ENCODE peak calls at places on chromosomes 6 and 20, in ten cellular contexts. One of them, this sample, is unnamed.

GRCh38 chr6:85756982-85757381 is 114.3 kb upstream of the SYNCRIP start:
- DNase-seq in GM23248: peak; percentile 58
- DNase-seq in Panc1: peak; percentile 5
- DNase-seq in ecto neural progenitor cell: no peak
- DNase-seq in A172: no peak
- DNase-seq in kidney glomerular epithelial cell: peak; percentile 39
- DNase-seq in heart right ventricle: no peak
- DNase-seq in NCI-H1105: peak; percentile 22
- DNase-seq in NCI-H345: no peak
- DNase-seq in renal cortical epithelial cell: peak; percentile 41
- DNase-seq in this sample: peak; percentile 39

GRCh38 chr20:41249781-41250281 is 67.7 kb downstream of the ZHX3 start:
- DNase-seq in renal cortical epithelial cell: peak; percentile 73
- DNase-seq in GM23248: peak; percentile 25
- DNase-seq in A172: peak; percentile 22
- DNase-seq in heart right ventricle: peak; percentile 32
- DNase-seq in NCI-H345: no peak
- DNase-seq in Panc1: no peak
- DNase-seq in ecto neural progenitor cell: peak; percentile 67
- DNase-seq in kidney glomerular epithelial cell: peak; percentile 41
- DNase-seq in NCI-H1105: no peak
- DNase-seq in this sample: peak; percentile 29

GRCh38 chr20:44488551-44488950 is 12.9 kb downstream of the TTPAL start:
- DNase-seq in ecto neural progenitor cell: no peak
- DNase-seq in renal cortical epithelial cell: no peak
- DNase-seq in GM23248: no peak
- DNase-seq in heart right ventricle: no peak
- DNase-seq in kidney glomerular epithelial cell: no peak
- DNase-seq in NCI-H345: no peak
- DNase-seq in Panc1: no peak
- DNase-seq in A172: no peak
- DNase-seq in NCI-H1105: no peak
- DNase-seq in this sample: no peak

GRCh38 chr6:152094276-152094675 is 286.8 kb downstream of the ESR1 start:
- DNase-seq in heart right ventricle: no peak
- DNase-seq in NCI-H345: no peak
- DNase-seq in renal cortical epithelial cell: no peak
- DNase-seq in NCI-H1105: no peak
- DNase-seq in Panc1: no peak
- DNase-seq in A172: no peak
- DNase-seq in GM23248: no peak
- DNase-seq in kidney glomerular epithelial cell: no peak
- DNase-seq in ecto neural progenitor cell: no peak
- DNase-seq in this sample: no peak

GRCh38 chr20:34888468-34888867 is 12.1 kb downstream of the ACSS2 start:
- DNase-seq in renal cortical epithelial cell: no peak
- DNase-seq in Panc1: no peak
- DNase-seq in NCI-H345: no peak
- DNase-seq in NCI-H1105: no peak
- DNase-seq in A172: no peak
- DNase-seq in heart right ventricle: no peak
- DNase-seq in GM23248: no peak
- DNase-seq in kidney glomerular epithelial cell: no peak
- DNase-seq in ecto neural progenitor cell: no peak
- DNase-seq in this sample: no peak

GRCh38 chr6:81762132-81762531 is 9.7 kb upstream of the TENT5A start:
- DNase-seq in kidney glomerular epithelial cell: no peak
- DNase-seq in Panc1: no peak
- DNase-seq in NCI-H1105: no peak
- DNase-seq in renal cortical epithelial cell: no peak
- DNase-seq in A172: no peak
- DNase-seq in ecto neural progenitor cell: no peak
- DNase-seq in GM23248: peak; percentile 59
- DNase-seq in heart right ventricle: no peak
- DNase-seq in NCI-H345: no peak
- DNase-seq in this sample: peak; percentile 17

GRCh38 chr20:45283529-45284065 is 23.0 kb upstream of the RBPJL start:
- DNase-seq in NCI-H345: no peak
- DNase-seq in heart right ventricle: no peak
- DNase-seq in GM23248: peak; percentile 61
- DNase-seq in ecto neural progenitor cell: no peak
- DNase-seq in kidney glomerular epithelial cell: no peak
- DNase-seq in NCI-H1105: no peak
- DNase-seq in renal cortical epithelial cell: no peak
- DNase-seq in A172: peak; percentile 25
- DNase-seq in Panc1: no peak
- DNase-seq in this sample: peak; percentile 24

GRCh38 chr20:8242827-8243764 is 111.0 kb downstream of the PLCB1 start:
- DNase-seq in Panc1: no peak
- DNase-seq in ecto neural progenitor cell: no peak
- DNase-seq in GM23248: peak; percentile 23
- DNase-seq in kidney glomerular epithelial cell: no peak
- DNase-seq in NCI-H345: no peak
- DNase-seq in A172: no peak
- DNase-seq in renal cortical epithelial cell: no peak
- DNase-seq in heart right ventricle: peak; percentile 23
- DNase-seq in NCI-H1105: no peak
- DNase-seq in this sample: no peak

GRCh38 chr6:10146723-10147451 is 268.0 kb downstream of the TFAP2A start:
- DNase-seq in NCI-H345: no peak
- DNase-seq in NCI-H1105: no peak
- DNase-seq in heart right ventricle: peak; percentile 4
- DNase-seq in renal cortical epithelial cell: peak; percentile 36
- DNase-seq in ecto neural progenitor cell: peak; percentile 47
- DNase-seq in kidney glomerular epithelial cell: peak; percentile 3
- DNase-seq in Panc1: no peak
- DNase-seq in A172: peak; percentile 33
- DNase-seq in GM23248: peak; percentile 67
- DNase-seq in this sample: peak; percentile 70

GRCh38 chr20:982754-983153 is 19.4 kb downstream of the RSPO4 start:
- DNase-seq in renal cortical epithelial cell: no peak
- DNase-seq in GM23248: no peak
- DNase-seq in NCI-H1105: no peak
- DNase-seq in Panc1: no peak
- DNase-seq in heart right ventricle: no peak
- DNase-seq in NCI-H345: no peak
- DNase-seq in kidney glomerular epithelial cell: no peak
- DNase-seq in A172: no peak
- DNase-seq in ecto neural progenitor cell: peak; percentile 55
- DNase-seq in this sample: no peak

GRCh38 chr6:21595265-21595950 is 1.9 kb downstream of the SOX4 start:
- DNase-seq in Panc1: no peak
- DNase-seq in kidney glomerular epithelial cell: no peak
- DNase-seq in NCI-H345: peak; percentile 20
- DNase-seq in renal cortical epithelial cell: no peak
- DNase-seq in A172: no peak
- DNase-seq in heart right ventricle: peak; percentile 39
- DNase-seq in NCI-H1105: peak; percentile 68
- DNase-seq in GM23248: peak; percentile 65
- DNase-seq in ecto neural progenitor cell: peak; percentile 61
- DNase-seq in this sample: peak; percentile 30

GRCh38 chr6:41878961-41879405 is 16.2 kb downstream of the USP49 start:
- DNase-seq in NCI-H345: no peak
- DNase-seq in ecto neural progenitor cell: no peak
- DNase-seq in A172: no peak
- DNase-seq in renal cortical epithelial cell: peak; percentile 42
- DNase-seq in heart right ventricle: no peak
- DNase-seq in NCI-H1105: no peak
- DNase-seq in kidney glomerular epithelial cell: no peak
- DNase-seq in GM23248: peak; percentile 80
- DNase-seq in Panc1: no peak
- DNase-seq in this sample: peak; percentile 48

GRCh38 chr20:43761396-43762340 is 34.9 kb upstream of the GTSF1L start:
- DNase-seq in Panc1: no peak
- DNase-seq in ecto neural progenitor cell: no peak
- DNase-seq in GM23248: peak; percentile 58
- DNase-seq in kidney glomerular epithelial cell: no peak
- DNase-seq in NCI-H1105: peak; percentile 16
- DNase-seq in heart right ventricle: no peak
- DNase-seq in A172: no peak
- DNase-seq in NCI-H345: peak; percentile 59
- DNase-seq in renal cortical epithelial cell: no peak
- DNase-seq in this sample: peak; percentile 39

GRCh38 chr6:156513504-156513903 is 263.7 kb upstream of the ARID1B start:
- DNase-seq in NCI-H1105: no peak
- DNase-seq in NCI-H345: no peak
- DNase-seq in renal cortical epithelial cell: no peak
- DNase-seq in ecto neural progenitor cell: no peak
- DNase-seq in GM23248: no peak
- DNase-seq in Panc1: no peak
- DNase-seq in heart right ventricle: no peak
- DNase-seq in kidney glomerular epithelial cell: no peak
- DNase-seq in A172: no peak
- DNase-seq in this sample: no peak

This sample was measured in AG20443.